ENCODE peak calls at places on chromosomes 12 and 14, in five cellular contexts. N is SK-N-SH, I is ovary, A is suprapubic skin, P is tibial nerve. W is an unnamed sample. For H3K4me1 and H3K36me3, the result is how much of the 10 kb centered on the place peaks cover.

GRCh38 chr12:14058717-14059116 is 77.3 kb upstream of the GRIN2B start:
- DNase-seq in N (no peak), I (no peak), A (no peak), P (no peak), W (no peak)

GRCh38 chr12:9925746-9926393 is 6.3 kb downstream of the CLEC2A start:
- DNase-seq in N (peak), I (no peak), A (no peak), P (no peak), W (no peak)

GRCh38 chr12:114500775-114501473 is 95.0 kb upstream of the TBX5 start:
- DNase-seq in N (no peak), I (no peak), A (no peak), P (no peak), W (no peak)

GRCh38 chr12:12523229-12523628 is 39.4 kb downstream of the DUSP16 start:
- DNase-seq in N (peak), I (no peak), A (no peak), P (no peak), W (no peak)

GRCh38 chr14:37592288-37593274 is 2.5 kb downstream of the FOXA1 start:
- DNase-seq in N (no peak), I (no peak), A (no peak), P (no peak), W (peak)

GRCh38 chr12:117298648-117299225 is 62.7 kb downstream of the NOS1 start:
- DNase-seq in N (no peak), I (no peak), A (no peak), P (no peak), W (no peak)

GRCh38 chr14:96888593-96888992 is 91.4 kb downstream of the VRK1 start:
- DNase-seq in N (no peak), I (no peak), A (no peak), P (no peak), W (no peak)

GRCh38 chr14:24254630-24255392 is 8.2 kb downstream of the TGM1 start:
- DNase-seq in N (no peak), I (peak), A (no peak), P (no peak), W (no peak)

GRCh38 chr12:120079352-120080042 is 37.1 kb downstream of the RAB35 start:
- DNase-seq in N (no peak), I (no peak), A (peak), P (no peak), W (no peak)

GRCh38 chr14:38951451-38951850 is 151.6 kb downstream of the SEC23A start:
- DNase-seq in N (no peak), I (no peak), A (no peak), P (no peak), W (no peak)

GRCh38 chr14:23827100-23827892 is 126.3 kb upstream of the DHRS4 start:
- DNase-seq in N (no peak), I (no peak), A (no peak), P (no peak), W (no peak)

GRCh38 chr12:49984476-49984890 is 11.7 kb downstream of the AQP6 start:
- DNase-seq in N (no peak), I (no peak), A (no peak), P (no peak), W (no peak)

GRCh38 chr12:31279525-31279924 is 46.4 kb downstream of the SINHCAF start:
- DNase-seq in N (no peak), I (no peak), A (no peak), P (no peak), W (no peak)

GRCh38 chr12:111248221-111248620 is 120.7 kb downstream of the PHETA1 start:
- DNase-seq in N (peak), I (no peak), A (no peak), P (no peak), W (no peak)

GRCh38 chr14:69055125-69055524 is 76.0 kb upstream of the ACTN1 start:
- DNase-seq in N (no peak), I (no peak), A (no peak), P (no peak), W (no peak)

GRCh38 chr14:28461379-28461778 is 305.2 kb upstream of the FOXG1 start:
- DNase-seq in N (no peak), I (no peak), A (no peak), P (no peak), W (no peak)

GRCh38 chr14:79549515-79549914 is 661.8 kb downstream of the DIO2 start:
- DNase-seq in N (no peak), I (no peak), A (no peak), P (no peak), W (no peak)

GRCh38 chr12:3242199-3242863 is 165.2 kb downstream of the TSPAN9 start:
- DNase-seq in N (no peak), I (no peak), A (no peak), P (no peak), W (peak)

GRCh38 chr12:3241621-3242020 is 164.4 kb downstream of the TSPAN9 start:
- DNase-seq in N (no peak), I (no peak), A (no peak), P (no peak), W (no peak)

GRCh38 chr12:3246253-3246652 is 169.1 kb downstream of the TSPAN9 start:
- DNase-seq in N (no peak), I (no peak), A (no peak), P (no peak), W (no peak)

GRCh38 chr12:3244219-3244750 is 167.1 kb downstream of the TSPAN9 start:
- DNase-seq in N (no peak), I (no peak), A (no peak), P (no peak), W (no peak)

DNA sequence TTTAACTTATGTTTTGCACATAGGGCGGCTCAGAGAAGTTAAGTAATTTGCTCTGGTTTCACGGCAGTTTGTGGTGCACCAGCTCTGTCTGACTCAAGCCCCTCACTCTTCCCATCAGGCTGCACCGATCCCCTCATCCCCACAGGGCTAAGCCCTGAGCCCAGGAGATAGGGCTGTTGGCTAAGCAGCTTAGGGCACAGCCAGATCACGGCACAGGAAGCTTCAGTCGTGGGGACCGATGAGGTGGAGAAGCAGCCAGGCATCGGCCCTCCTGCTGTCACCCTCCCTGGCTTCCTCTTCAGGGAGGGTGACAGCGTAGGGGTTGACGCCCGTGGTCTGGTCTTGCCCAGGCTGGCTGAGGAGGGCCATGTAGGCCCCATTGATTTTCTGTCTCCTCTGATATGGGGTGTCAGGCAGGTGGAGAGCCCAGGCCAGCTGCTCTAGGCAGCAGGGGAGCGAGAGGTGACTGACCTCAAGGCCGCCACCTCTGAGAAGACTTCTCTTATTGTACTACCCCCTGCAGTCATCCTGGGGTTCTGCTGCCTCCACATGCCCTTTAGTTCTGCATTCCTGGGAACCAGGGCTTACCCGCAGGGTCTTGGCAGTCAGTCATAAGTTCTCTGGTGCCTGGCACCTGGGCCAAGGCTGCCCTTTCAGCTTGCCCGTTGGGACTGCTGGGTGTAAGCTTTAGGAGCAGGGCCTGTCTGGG is 166.4 kb downstream of the TSPAN9 start:
- DNase-seq in N (no peak), I (no peak), A (no peak), P (no peak), W (no peak)
- TF ChIP-seq EP300 in N (no peak), I (no peak), A (no peak), P (no peak), W (no peak)

GRCh38 chr14:55372423-55372822 is 39.2 kb downstream of the ATG14 start:
- DNase-seq in N (no peak), I (no peak), A (no peak), P (no peak), W (no peak)
- H3K4me1 ChIP-seq in N (under half), I (under half), A (under half), P (under half), W (under half)

DNA sequence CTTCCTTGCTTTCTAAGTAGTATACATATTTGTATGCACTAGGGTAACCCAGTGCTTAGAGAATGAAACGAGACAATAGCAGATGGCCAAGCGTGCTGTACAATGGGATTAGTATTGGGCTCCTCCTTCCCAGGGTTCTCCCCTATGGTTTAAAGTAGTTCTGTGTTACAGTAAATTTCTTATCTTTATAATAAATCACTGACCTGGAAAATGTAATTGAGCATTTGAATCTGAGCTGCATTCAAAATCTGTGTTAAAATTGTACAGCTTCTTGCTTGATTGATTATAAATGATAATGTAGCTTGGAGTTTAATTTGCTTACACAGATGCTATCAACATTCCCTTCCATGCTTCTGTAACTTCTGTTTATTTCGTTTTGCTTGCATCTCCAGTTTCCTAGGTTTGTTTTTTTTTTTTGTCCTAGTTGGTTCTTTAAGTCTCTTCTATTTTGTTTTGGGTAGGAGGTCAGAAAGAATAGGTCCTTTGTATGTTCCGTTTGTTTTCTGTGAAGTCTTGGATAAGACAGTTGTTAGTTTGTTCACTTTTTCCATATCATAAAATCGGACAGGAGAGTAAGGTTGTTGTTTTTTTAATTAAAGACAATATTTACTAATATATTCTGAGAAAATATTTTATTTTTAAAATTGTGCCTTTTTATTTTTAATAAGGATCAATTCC is 171.2 kb downstream of the ERC1 start:
- DNase-seq in N (peak), I (no peak), A (no peak), P (no peak), W (no peak)
- H3K36me3 ChIP-seq in N (under half), I (under half), A (under half), P (under half), W (under half)

GRCh38 chr12:46559311-46559710 is 186.7 kb upstream of the SLC38A2 start:
- DNase-seq in N (no peak), I (no peak), A (no peak), P (no peak), W (no peak)

GRCh38 chr12:46560078-46560477 is 187.5 kb upstream of the SLC38A2 start:
- DNase-seq in N (no peak), I (no peak), A (no peak), P (no peak), W (no peak)

GRCh38 chr12:46558696-46559095 is 186.1 kb upstream of the SLC38A2 start:
- DNase-seq in N (no peak), I (no peak), A (no peak), P (no peak), W (no peak)

GRCh38 chr12:46562625-46563228 is 190.2 kb upstream of the SLC38A2 start:
- DNase-seq in N (no peak), I (no peak), A (no peak), P (no peak), W (no peak)

DNA sequence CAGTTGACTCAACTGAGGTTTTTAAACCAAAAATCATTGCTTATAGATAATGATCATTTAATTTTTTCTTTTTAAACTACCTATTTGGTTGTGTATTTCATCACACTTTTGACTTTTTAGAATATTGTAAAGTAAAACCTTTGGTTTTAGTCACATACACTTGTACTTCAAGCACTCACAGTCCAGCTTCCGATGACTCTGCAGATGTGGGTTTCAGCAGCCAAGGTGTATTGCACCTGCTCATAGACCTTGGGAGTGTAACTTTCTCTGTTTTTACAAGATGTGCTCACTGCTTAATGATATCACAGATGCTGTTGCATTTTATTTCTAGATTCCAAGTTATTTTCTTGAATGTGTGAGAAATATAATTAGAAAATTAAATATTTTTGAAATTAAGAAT is 188.3 kb upstream of the SLC38A2 start:
- DNase-seq in N (no peak), I (no peak), A (no peak), P (no peak), W (no peak)
- TF ChIP-seq EP300 in N (no peak), I (no peak), A (no peak), P (no peak), W (no peak)

GRCh38 chr12:96235497-96235826 is 41.3 kb downstream of the ELK3 start:
- DNase-seq in N (no peak), I (no peak), A (no peak), P (no peak), W (no peak)
- H3K4me1 ChIP-seq in N (under half), I (under half), A (half or more), P (under half), W (half or more)

GRCh38 chr14:74720526-74720925 is 7.6 kb downstream of the FCF1 start:
- DNase-seq in N (no peak), I (no peak), A (no peak), P (no peak), W (no peak)

DNA sequence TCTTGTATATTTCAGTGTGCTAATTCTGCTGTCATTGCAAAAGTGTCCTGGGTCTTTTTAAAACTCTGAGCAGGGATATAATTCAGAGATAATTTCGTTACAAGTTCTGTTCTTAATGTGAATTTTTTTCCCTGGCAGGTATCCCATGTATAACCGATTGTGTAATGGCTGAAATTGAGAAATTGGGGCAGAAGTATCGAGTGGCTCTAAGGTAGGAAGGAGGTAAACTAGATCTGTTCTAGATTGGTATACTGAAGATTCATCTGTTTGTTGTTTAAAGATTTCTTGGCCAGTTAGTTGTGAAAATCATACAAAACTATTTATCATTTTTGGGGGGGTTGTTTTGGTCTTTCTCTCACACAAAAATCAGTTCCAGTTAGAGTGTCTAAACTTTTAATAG is 10.2 kb downstream of the FCF1 start:
- DNase-seq in N (no peak), I (no peak), A (no peak), P (no peak), W (no peak)
- H3K36me3 ChIP-seq in N (under half), I (under half), A (half or more), P (under half), W (under half)

GRCh38 chr14:63922696-63923421 is 70.1 kb downstream of the SYNE2 start:
- DNase-seq in N (no peak), I (no peak), A (no peak), P (no peak), W (peak)
- TF ChIP-seq EP300 in N (no peak), I (no peak), A (no peak), P (peak), W (no peak)

GRCh38 chr12:115949675-115950074 is 327.8 kb downstream of the MED13L start:
- DNase-seq in N (no peak), I (no peak), A (no peak), P (no peak), W (no peak)

GRCh38 chr12:115953450-115953849 is 324.0 kb downstream of the MED13L start:
- DNase-seq in N (no peak), I (no peak), A (no peak), P (no peak), W (no peak)

GRCh38 chr12:115947696-115948062 is 329.8 kb downstream of the MED13L start:
- DNase-seq in N (no peak), I (no peak), A (no peak), P (no peak), W (no peak)

GRCh38 chr12:115953031-115953430 is 324.5 kb downstream of the MED13L start:
- DNase-seq in N (no peak), I (no peak), A (no peak), P (no peak), W (no peak)

GRCh38 chr12:115950959-115951358 is 326.5 kb downstream of the MED13L start:
- DNase-seq in N (no peak), I (no peak), A (no peak), P (no peak), W (no peak)
- H3K4me1 ChIP-seq in N (under half), I (under half), A (under half), P (under half), W (under half)